ENCODE peak calls at places on chromosome 21, in five cellular contexts. One of them, this sample, is unnamed.

GRCh38 chr21:45643021-45643980 is at the start of gene PCBP3:
- DNase-seq in posterior cingulate gyrus: peak
- DNase-seq in NCI-H1092: peak
- DNase-seq in amniotic epithelial cell: peak
- DNase-seq in NCI-H446 treated with DMSO at 0.1 percent for 48 hours: peak
- DNase-seq in this sample: peak

GRCh38 chr21:46295996-46296752 is 10.0 kb downstream of the YBEY start:
- DNase-seq in NCI-H1092: peak
- DNase-seq in NCI-H446 treated with DMSO at 0.1 percent for 48 hours: no peak
- DNase-seq in posterior cingulate gyrus: peak
- DNase-seq in amniotic epithelial cell: peak
- DNase-seq in this sample: no peak

GRCh38 chr21:25583370-25584133 is 23.7 kb downstream of the MRPL39 start:
- DNase-seq in NCI-H446 treated with DMSO at 0.1 percent for 48 hours: no peak
- DNase-seq in amniotic epithelial cell: no peak
- DNase-seq in NCI-H1092: no peak
- DNase-seq in posterior cingulate gyrus: no peak
- DNase-seq in this sample: no peak

GRCh38 chr21:46459356-46460112 is 843 bp downstream of the DIP2A start:
- DNase-seq in NCI-H1092: no peak
- DNase-seq in NCI-H446 treated with DMSO at 0.1 percent for 48 hours: no peak
- DNase-seq in amniotic epithelial cell: peak
- DNase-seq in posterior cingulate gyrus: no peak
- DNase-seq in this sample: peak

GRCh38 chr21:18142639-18143038 is 102.0 kb upstream of the CHODL start:
- DNase-seq in NCI-H446 treated with DMSO at 0.1 percent for 48 hours: no peak
- DNase-seq in NCI-H1092: peak
- DNase-seq in amniotic epithelial cell: no peak
- DNase-seq in posterior cingulate gyrus: no peak
- DNase-seq in this sample: no peak

GRCh38 chr21:16086936-16087335 is 357.2 kb downstream of the USP25 start:
- DNase-seq in amniotic epithelial cell: no peak
- DNase-seq in NCI-H446 treated with DMSO at 0.1 percent for 48 hours: no peak
- DNase-seq in posterior cingulate gyrus: no peak
- DNase-seq in NCI-H1092: no peak
- DNase-seq in this sample: no peak

GRCh38 chr21:42809171-42809570 is 70.2 kb downstream of the WDR4 start:
- DNase-seq in NCI-H446 treated with DMSO at 0.1 percent for 48 hours: no peak
- DNase-seq in NCI-H1092: no peak
- DNase-seq in posterior cingulate gyrus: no peak
- DNase-seq in amniotic epithelial cell: no peak
- DNase-seq in this sample: no peak

GRCh38 chr21:43731891-43732711 is 13.2 kb downstream of the PDXK start:
- DNase-seq in NCI-H1092: no peak
- DNase-seq in amniotic epithelial cell: peak
- DNase-seq in NCI-H446 treated with DMSO at 0.1 percent for 48 hours: peak
- DNase-seq in posterior cingulate gyrus: peak
- DNase-seq in this sample: no peak

GRCh38 chr21:24255591-24255990 is 1351.7 kb downstream of the MRPL39 start:
- DNase-seq in posterior cingulate gyrus: no peak
- DNase-seq in NCI-H446 treated with DMSO at 0.1 percent for 48 hours: no peak
- DNase-seq in amniotic epithelial cell: no peak
- DNase-seq in NCI-H1092: no peak
- DNase-seq in this sample: no peak

This sample was measured in nephron progenitor cell.